ENCODE peak calls at places on chromosomes 11 and 22, in six cellular contexts. E is T-cell, O is NCI-H1694, K is amniotic stem cell, P is memory B cell, D is head of caudate nucleus. V is an unnamed sample.

GRCh38 chr22:17587631-17588030 is 24.3 kb downstream of the SLC25A18 start:
- DNase-seq in O (no peak), D (no peak), P (no peak), K (no peak), E (no peak), V (no peak)

GRCh38 chr22:27873476-27873875 is 45.6 kb downstream of the PITPNB start:
- DNase-seq in D (no peak), P (no peak), E (no peak), O (no peak), K (no peak), V (no peak)

GRCh38 chr22:26763633-26764295 is 106.4 kb downstream of the MIAT start:
- DNase-seq in P (no peak), E (no peak), K (no peak), D (no peak), O (no peak), V (no peak)

GRCh38 chr11:134725939-134726639 is 314.0 kb upstream of the B3GAT1 start:
- DNase-seq in P (no peak), D (no peak), K (no peak), O (no peak), E (no peak), V (no peak)

GRCh38 chr22:39173787-39174497 is 21.5 kb upstream of the CBX7 start:
- DNase-seq in K (no peak), P (no peak), E (peak; percentile 28), O (no peak), D (no peak), V (peak; percentile 56)

GRCh38 chr11:121389651-121390050 is 62.5 kb upstream of the SORL1 start:
- DNase-seq in O (peak; percentile 69), P (no peak), K (no peak), D (peak; percentile 42), E (no peak), V (no peak)

GRCh38 chr11:108959874-108960273 is 295.0 kb downstream of the DDX10 start:
- DNase-seq in O (no peak), P (no peak), D (no peak), K (no peak), E (no peak), V (no peak)

GRCh38 chr22:23380230-23380573 is 199.9 kb downstream of the IGLL1 start:
- DNase-seq in E (no peak), P (no peak), D (no peak), K (no peak), O (no peak), V (no peak)

GRCh38 chr22:30881361-30882180 is 87.0 kb downstream of the MORC2 start:
- DNase-seq in D (no peak), K (no peak), P (no peak), O (no peak), E (no peak), V (no peak)

GRCh38 chr11:70857885-70858284 is 394.5 kb downstream of the SHANK2 start:
- DNase-seq in O (no peak), P (no peak), D (no peak), K (no peak), E (no peak), V (no peak)

GRCh38 chr11:112605093-112605666 is 344.5 kb upstream of the PLET1 start:
- DNase-seq in E (no peak), K (no peak), D (no peak), O (no peak), P (no peak), V (no peak)

GRCh38 chr11:2825261-2825885 is 60.2 kb downstream of the CDKN1C start:
- DNase-seq in D (no peak), P (no peak), K (no peak), E (no peak), O (no peak), V (no peak)

GRCh38 chr11:64409707-64410395 is 50.9 kb downstream of the RPS6KA4 start:
- DNase-seq in D (no peak), K (no peak), E (no peak), P (no peak), O (no peak), V (no peak)

GRCh38 chr11:121892131-121892681 is 223.8 kb downstream of the BLID start:
- DNase-seq in K (peak; percentile 10), D (no peak), O (no peak), E (no peak), P (no peak), V (no peak)

GRCh38 chr22:24567668-24568067 is 11.9 kb downstream of the SNRPD3 start:
- DNase-seq in P (no peak), K (no peak), O (no peak), E (no peak), D (no peak), V (no peak)

GRCh38 chr22:45616432-45616831 is 55.2 kb upstream of the ATXN10 start:
- DNase-seq in P (no peak), O (no peak), K (no peak), D (no peak), E (no peak), V (no peak)

GRCh38 chr11:9462172-9462799 is 1.5 kb downstream of the ZNF143 start:
- DNase-seq in K (no peak), E (no peak), P (no peak), O (no peak), D (no peak), V (no peak)

GRCh38 chr11:122656631-122657101 is 1.1 kb downstream of the UBASH3B start:
- DNase-seq in K (no peak), P (no peak), O (no peak), E (peak; percentile 23), D (peak; percentile 24), V (peak; percentile 33)

GRCh38 chr22:20606041-20606783 is 98.8 kb downstream of the MED15 start:
- DNase-seq in P (peak; percentile 53), D (peak; percentile 50), E (peak; percentile 70), K (peak; percentile 6), O (peak; percentile 44), V (peak; percentile 62)

GRCh38 chr11:16815047-16815767 is 76.8 kb downstream of the C11orf58 start:
- DNase-seq in P (no peak), E (no peak), D (peak; percentile 39), O (no peak), K (no peak), V (no peak)

GRCh38 chr22:31870890-31871289 is 73.4 kb upstream of the YWHAH start:
- DNase-seq in D (peak; percentile 57), K (peak; percentile 21), O (no peak), E (no peak), P (no peak), V (no peak)

GRCh38 chr11:66264893-66265292 is 3.5 kb upstream of the RAB1B start:
- DNase-seq in O (no peak), P (no peak), E (peak; percentile 40), K (no peak), D (no peak), V (no peak)

GRCh38 chr22:20859615-20860014 is 808 bp downstream of the SNAP29 start:
- DNase-seq in P (no peak), K (no peak), D (no peak), E (no peak), O (no peak), V (no peak)

GRCh38 chr11:95093548-95093947 is 3.9 kb downstream of the ENDOD1 start:
- DNase-seq in D (no peak), O (no peak), K (no peak), E (no peak), P (no peak), V (no peak)

GRCh38 chr11:104033134-104033533 is 3.3 kb upstream of the DDI1 start:
- DNase-seq in O (no peak), K (no peak), E (no peak), D (no peak), P (no peak), V (no peak)

GRCh38 chr11:115244314-115244713 is 259.9 kb downstream of the CADM1 start:
- DNase-seq in K (no peak), P (no peak), D (no peak), E (no peak), O (no peak), V (no peak)

GRCh38 chr22:33438273-33438672 is 380.1 kb upstream of the SYN3 start:
- DNase-seq in O (peak; percentile 13), D (peak; percentile 12), K (peak; percentile 81), P (no peak), E (no peak), V (no peak)

GRCh38 chr11:59953463-59954218 is 10.2 kb upstream of the OOSP4A start:
- DNase-seq in P (no peak), O (no peak), D (no peak), E (no peak), K (no peak), V (no peak)